ENCODE peak calls at places on chromosome 12, in eight cellular contexts. T is uterus, G is MM.1S, S is Panc1, O is heart left ventricle, Q is brain microvascular endothelial cell, B is right atrium auricular region, K is OCI-LY7. V is an unnamed sample.
A peak's percentile ranks its signal among the peaks of the same experiment; 100 is the strongest.

GRCh38 chr12:27057543-27057942 is 24.8 kb downstream of the C12orf71 start:
- DNase-seq in B (no peak), T (no peak), K (no peak), O (no peak), G (no peak), Q (no peak), S (no peak), V (no peak)

GRCh38 chr12:92784356-92784755 is 81.6 kb downstream of the PLEKHG7 start:
- DNase-seq in K (no peak), O (no peak), B (no peak), T (no peak), Q (no peak), G (no peak), S (no peak), V (no peak)

GRCh38 chr12:11705010-11705409 is 55.5 kb downstream of the ETV6 start:
- DNase-seq in G (no peak), O (no peak), K (no peak), T (no peak), B (peak; percentile 62), Q (peak; percentile 91), S (no peak), V (no peak)

GRCh38 chr12:92854344-92854743 is 74.8 kb downstream of the EEA1 start:
- DNase-seq in T (no peak), O (no peak), S (no peak), K (no peak), G (no peak), B (no peak), Q (no peak), V (peak; percentile 46)

GRCh38 chr12:53518381-53518780 is 11.1 kb upstream of the NPFF start:
- DNase-seq in Q (no peak), T (no peak), O (no peak), G (no peak), S (no peak), K (no peak), B (no peak), V (no peak)

GRCh38 chr12:74780458-74781241 is 243.0 kb downstream of the ATXN7L3B start:
- DNase-seq in O (no peak), T (no peak), B (no peak), Q (peak; percentile 42), S (no peak), G (no peak), K (no peak), V (no peak)

GRCh38 chr12:4975574-4975973 is 65.9 kb downstream of the KCNA1 start:
- DNase-seq in T (no peak), G (no peak), Q (no peak), S (no peak), B (no peak), O (no peak), K (no peak), V (peak; percentile 88)

GRCh38 chr12:42213954-42214426 is 24.1 kb downstream of the YAF2 start:
- DNase-seq in B (peak; percentile 78), T (peak; percentile 38), S (no peak), G (no peak), K (no peak), Q (peak; percentile 10), O (peak; percentile 68), V (no peak)

GRCh38 chr12:75692883-75693282 is 181.5 kb upstream of the KRR1 start:
- DNase-seq in S (no peak), B (no peak), K (no peak), T (no peak), G (no peak), O (no peak), Q (no peak), V (no peak)

GRCh38 chr12:82705774-82706173 is 19.1 kb downstream of the TMTC2 start:
- DNase-seq in O (no peak), T (no peak), K (no peak), S (no peak), G (no peak), B (no peak), Q (no peak), V (no peak)

GRCh38 chr12:18165422-18165871 is 75.5 kb upstream of the RERGL start:
- DNase-seq in K (peak; percentile 25), Q (peak; percentile 52), G (peak; percentile 80), S (no peak), B (no peak), O (no peak), T (no peak), V (no peak)

GRCh38 chr12:117986705-117987469 is 18.1 kb upstream of the KSR2 start:
- DNase-seq in G (no peak), B (no peak), S (no peak), K (no peak), Q (peak; percentile 33), T (no peak), O (no peak), V (no peak)

GRCh38 chr12:99600388-99600787 is 47.2 kb upstream of the GARIN6 start:
- DNase-seq in T (no peak), Q (no peak), B (no peak), S (no peak), O (no peak), G (peak; percentile 84), K (peak; percentile 99), V (no peak)

GRCh38 chr12:108860443-108860842 is 3.1 kb upstream of the SSH1 start:
- DNase-seq in K (no peak), Q (no peak), O (no peak), S (no peak), T (no peak), G (no peak), B (no peak), V (no peak)

GRCh38 chr12:108859923-108860291 is 2.5 kb upstream of the SSH1 start:
- DNase-seq in S (no peak), G (no peak), B (no peak), T (no peak), Q (no peak), K (no peak), O (no peak), V (no peak)

GRCh38 chr12:108856428-108857157 is 790 bp downstream of the SSH1 start:
- DNase-seq in K (peak; percentile 26), G (peak; percentile 48), Q (peak; percentile 71), S (no peak), O (peak; percentile 93), B (peak; percentile 93), T (peak; percentile 52), V (peak; percentile 84)

GRCh38 chr12:108857158-108857407 is 300 bp downstream of the SSH1 start:
- DNase-seq in B (no peak), Q (no peak), O (no peak), G (no peak), K (no peak), S (no peak), T (peak; percentile 41), V (no peak)

GRCh38 chr12:108858399-108859074 is 1.2 kb upstream of the SSH1 start:
- DNase-seq in G (no peak), Q (no peak), O (no peak), S (no peak), T (peak; percentile 59), K (no peak), B (no peak), V (peak; percentile 80)
- H3K4me3 ChIP-seq in G (no peak overlapping the region), Q (peak overlapping the region; percentile 54), O (peak overlapping the region; percentile 93), S (peak overlapping the region; percentile 58), T (peak overlapping the region; percentile 41), K (peak overlapping the region; percentile 71), B (peak overlapping the region; percentile 83), V (peak overlapping the region; percentile 74)

GRCh38 chr12:116293687-116294463 is 16.4 kb upstream of the MED13L start:
- DNase-seq in Q (no peak), O (no peak), B (no peak), T (no peak), K (no peak), S (no peak), G (no peak), V (no peak)

GRCh38 chr12:116295327-116296263 is 18.1 kb upstream of the MED13L start:
- DNase-seq in O (no peak), K (no peak), T (no peak), G (no peak), B (no peak), Q (no peak), S (no peak), V (no peak)

GRCh38 chr12:116297224-116297834 is 19.8 kb upstream of the MED13L start:
- DNase-seq in O (no peak), T (no peak), S (no peak), K (no peak), B (no peak), G (no peak), Q (no peak), V (no peak)

GRCh38 chr12:116291218-116291617 is 13.7 kb upstream of the MED13L start:
- DNase-seq in Q (no peak), B (no peak), T (no peak), S (no peak), G (no peak), K (no peak), O (no peak), V (no peak)

DNA sequence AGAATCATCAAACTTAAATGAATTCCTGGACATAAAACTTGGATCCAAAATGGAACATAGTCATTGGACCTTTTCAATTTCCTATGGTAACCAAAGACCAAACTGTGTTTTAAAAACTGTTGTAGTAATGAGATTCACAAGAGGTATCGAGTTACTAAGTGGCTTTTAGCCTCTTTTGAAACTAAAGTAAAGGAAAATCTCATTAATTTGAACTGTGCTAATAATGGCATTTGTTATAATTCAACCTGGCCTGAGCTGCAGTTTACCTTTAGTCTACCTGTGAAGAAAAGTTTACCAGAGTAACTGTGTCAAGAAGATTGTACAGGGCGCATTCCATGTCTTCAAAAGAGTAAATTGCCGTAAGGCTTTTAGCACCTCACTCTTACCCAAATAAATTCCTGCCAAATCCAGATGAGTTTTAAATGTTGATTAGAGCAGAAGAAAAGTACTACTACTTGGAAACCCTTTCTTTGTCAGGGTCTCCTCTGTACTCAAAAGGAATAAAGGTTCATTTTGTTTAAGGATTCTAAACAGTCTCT is 17.0 kb upstream of the MED13L start:
- DNase-seq in K (no peak), T (no peak), O (no peak), S (no peak), Q (no peak), B (no peak), G (no peak), V (no peak)
- H3K27ac ChIP-seq in K (no peak overlapping the region), T (no peak overlapping the region), O (no peak overlapping the region), S (peak overlapping the region; percentile 29), Q (no peak overlapping the region), B (no peak overlapping the region), G (no peak overlapping the region), V (no peak overlapping the region)

DNA sequence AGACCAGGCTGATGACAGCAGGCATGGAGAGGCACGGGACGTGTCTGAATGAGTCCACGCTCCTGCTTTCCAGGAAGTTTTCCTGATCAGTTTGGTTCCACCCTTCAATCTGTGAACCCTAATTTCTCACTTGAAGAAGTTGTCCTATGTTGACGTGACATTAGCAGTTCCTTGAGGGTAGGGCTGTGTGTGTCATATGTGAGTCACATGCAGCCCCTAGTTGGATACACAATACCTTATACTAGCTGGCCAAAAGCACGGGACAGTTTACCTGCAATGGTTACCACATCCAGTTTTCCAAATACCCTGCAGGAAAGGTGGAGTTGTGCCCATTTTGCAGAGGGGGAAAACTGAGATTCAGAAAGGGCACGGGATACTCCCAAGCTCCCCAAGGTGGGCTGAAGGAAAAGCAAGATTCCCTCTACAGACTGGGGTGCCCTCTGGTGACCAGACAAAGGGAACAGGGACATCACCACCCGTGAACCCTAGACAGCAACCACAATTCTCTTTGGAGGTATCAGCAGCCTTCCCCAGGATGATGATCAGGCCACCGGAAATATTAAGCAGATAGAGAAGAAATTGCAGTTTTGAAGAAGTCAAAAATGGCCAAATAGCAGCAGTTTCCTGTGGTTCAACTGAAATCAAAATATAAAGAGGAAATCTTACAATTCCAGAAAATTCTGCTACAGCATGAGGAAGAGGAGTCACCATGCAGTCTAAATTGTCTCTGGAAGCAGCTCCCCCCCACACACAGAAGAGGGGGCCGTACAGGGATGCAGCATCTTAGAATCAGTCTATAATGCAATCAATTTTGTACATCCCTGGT is 194.4 kb downstream of the PHETA1 start:
- DNase-seq in S (peak; percentile 2), Q (no peak), T (no peak), B (no peak), O (no peak), G (peak; percentile 17), K (peak; percentile 38), V (peak; percentile 70)
- TF ChIP-seq CTCF in S (peak; percentile 74), Q (peak; percentile 19), T (no peak), B (no peak), O (peak; percentile 16), G (peak; percentile 30), K (peak; percentile 74), V (peak; percentile 61)

GRCh38 chr12:112299704-112300103 is 82.5 kb downstream of the HECTD4 start:
- DNase-seq in B (no peak), K (no peak), G (no peak), S (no peak), O (no peak), T (no peak), Q (no peak), V (no peak)
- H3K4me3 ChIP-seq in B (no peak overlapping the region), K (no peak overlapping the region), G (no peak overlapping the region), S (no peak overlapping the region), O (no peak overlapping the region), T (no peak overlapping the region), Q (no peak overlapping the region), V (no peak overlapping the region)

V was measured in endodermal cell.